ENCODE peak calls at places on chromosomes 5 and 9, in seven cellular contexts. H is GM12878, G is HCT116, U is K562, J is HepG2, K is SK-N-SH, W is H1. S is an unnamed sample.

GRCh38 chr5:168467755-168468280 is 18.5 kb upstream of the RARS1 start:
- DNase-seq in U (no peak), J (no peak), K (no peak), H (no peak), G (no peak), W (no peak), S (no peak)

GRCh38 chr9:129889936-129890717 is 54.9 kb downstream of the USP20 start:
- DNase-seq in H (peak; percentile 31), G (no peak), W (peak; percentile 53), K (no peak), J (no peak), U (no peak), S (no peak)

GRCh38 chr9:69594180-69594579 is 78.0 kb downstream of the APBA1 start:
- DNase-seq in K (no peak), J (no peak), W (no peak), H (no peak), G (no peak), U (no peak), S (no peak)

GRCh38 chr9:129006328-129007034 is 21.6 kb downstream of the SH3GLB2 start:
- DNase-seq in U (peak; percentile 80), J (peak; percentile 67), G (peak; percentile 44), H (no peak), W (peak; percentile 64), K (peak; percentile 89), S (no peak)

GRCh38 chr9:4508246-4508906 is 18.1 kb downstream of the SLC1A1 start:
- DNase-seq in G (no peak), K (no peak), H (no peak), J (no peak), W (no peak), U (no peak), S (no peak)

GRCh38 chr9:114448706-114449105 is 56.6 kb downstream of the WHRN start:
- DNase-seq in K (no peak), U (no peak), W (no peak), J (no peak), G (no peak), H (no peak), S (no peak)

GRCh38 chr5:5591567-5591966 is 169.1 kb downstream of the ICE1 start:
- DNase-seq in G (no peak), J (no peak), U (no peak), W (no peak), K (no peak), H (no peak), S (no peak)

GRCh38 chr5:145689235-145689634 is 145.9 kb downstream of the PRELID2 start:
- DNase-seq in H (peak; percentile 36), W (no peak), J (no peak), U (no peak), K (no peak), G (no peak), S (no peak)

GRCh38 chr9:123834907-123835562 is 94.9 kb downstream of the DENND1A start:
- DNase-seq in J (no peak), W (no peak), K (no peak), U (no peak), G (no peak), H (peak; percentile 34), S (no peak)

GRCh38 chr5:91182763-91183162 is 200.4 kb downstream of the ARRDC3 start:
- DNase-seq in G (no peak), K (no peak), W (no peak), H (no peak), J (no peak), U (no peak), S (no peak)

GRCh38 chr5:160310140-160310909 is 2.0 kb downstream of the CCNJL start:
- DNase-seq in U (no peak), H (no peak), K (no peak), W (no peak), G (no peak), J (no peak), S (no peak)

GRCh38 chr5:160312139-160312959 is at the start of gene CCNJL:
- DNase-seq in U (peak; percentile 64), W (no peak), H (no peak), G (no peak), J (peak; percentile 52), K (peak; percentile 100), S (no peak)

GRCh38 chr5:160311491-160312138 is 749 bp downstream of the CCNJL start:
- DNase-seq in J (no peak), U (no peak), H (no peak), K (no peak), G (no peak), W (no peak), S (no peak)

GRCh38 chr5:160312960-160313734 is 783 bp upstream of the CCNJL start:
- DNase-seq in H (no peak), J (no peak), K (peak; percentile 48), W (no peak), G (no peak), U (no peak), S (no peak)

GRCh38 chr5:160310910-160311295 is 1.5 kb downstream of the CCNJL start:
- DNase-seq in W (no peak), G (no peak), K (no peak), U (no peak), J (no peak), H (no peak), S (no peak)
- H3K4me3 ChIP-seq in W (peak overlapping the region; percentile 93), G (no peak overlapping the region), K (peak overlapping the region; percentile 91), U (no peak overlapping the region), J (no peak overlapping the region), H (no peak overlapping the region), S (peak overlapping the region; percentile 86)

DNA sequence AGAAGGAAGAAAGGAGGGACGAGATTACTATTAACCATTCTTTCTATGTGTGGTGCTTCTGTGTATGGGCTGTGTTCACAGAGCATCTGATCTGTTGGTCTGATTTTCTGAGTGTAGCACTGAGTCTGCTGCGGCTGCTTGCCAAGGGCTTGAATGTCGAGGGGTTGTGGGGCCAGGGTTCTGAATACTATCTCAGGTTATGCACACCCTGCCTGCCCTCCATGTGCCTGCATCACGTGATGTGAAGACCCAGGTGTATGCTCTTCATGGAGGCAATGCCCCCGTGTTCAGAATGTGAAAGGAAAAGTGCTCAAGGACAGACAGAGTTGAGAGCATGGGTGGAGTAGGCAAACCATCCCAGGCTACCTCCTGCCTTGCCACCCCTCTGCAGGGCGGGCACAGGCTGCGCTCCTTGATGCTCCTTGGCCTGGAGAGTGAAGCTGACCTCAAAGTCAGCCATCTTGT is 254.9 kb downstream of the FANCC start:
- DNase-seq in K (no peak), W (no peak), G (no peak), U (no peak), H (no peak), J (no peak), S (no peak)
- H3K4me1 ChIP-seq in K (peaks cover 60% of the 10 kb centered on the region), W (no peaks in the 10 kb centered on the region), G (no peaks in the 10 kb centered on the region), U (peaks cover 4% of the 10 kb centered on the region), H (no peaks in the 10 kb centered on the region), J (peaks cover 89% of the 10 kb centered on the region), S (peaks cover 11% of the 10 kb centered on the region)

GRCh38 chr9:120434532-120434931 is 145.4 kb downstream of the CDK5RAP2 start:
- DNase-seq in U (no peak), G (no peak), J (no peak), H (no peak), W (no peak), K (no peak), S (no peak)
- TF ChIP-seq SIN3A in U (no peak), G (no peak), J (no peak), H (no peak), W (no peak), K (no peak), S (no peak)

DNA sequence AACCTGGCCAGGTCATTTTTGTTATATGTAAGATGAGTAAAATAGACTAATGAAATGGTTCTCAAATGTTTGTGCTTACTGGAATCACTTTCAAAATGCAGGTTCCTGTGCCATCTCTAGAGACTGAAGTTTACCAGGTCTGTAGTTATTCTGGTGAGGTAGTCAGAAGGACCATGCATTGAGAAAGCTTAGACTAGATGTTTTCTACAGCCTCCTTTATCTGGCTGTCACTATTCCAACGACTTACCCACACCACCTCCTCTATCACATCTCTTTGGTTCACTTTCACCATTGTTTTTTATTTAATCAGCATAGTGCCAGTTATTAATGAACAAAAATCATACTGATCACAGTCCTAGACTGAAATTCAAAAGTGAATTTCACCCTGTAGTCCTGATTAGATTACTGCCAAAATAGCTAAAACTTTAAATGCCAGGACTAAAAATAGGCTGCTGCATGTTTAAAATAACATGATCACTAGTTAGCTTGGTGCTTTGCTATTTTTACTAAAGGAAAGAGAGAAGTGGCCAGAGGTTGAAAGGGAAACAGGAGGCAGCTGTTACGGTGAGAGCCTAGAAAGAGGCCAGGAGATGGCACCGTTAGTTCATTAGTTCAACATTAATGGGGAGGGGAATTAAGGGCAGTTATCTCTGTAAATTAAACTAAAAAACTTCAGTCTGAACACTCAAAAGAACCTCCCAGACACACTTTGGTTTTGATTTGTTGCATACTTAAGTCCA is 13.9 kb upstream of the FNIP1 start:
- DNase-seq in K (peak; percentile 37), H (no peak), W (no peak), G (peak; percentile 29), U (no peak), J (peak; percentile 16), S (no peak)
- H3K4me3 ChIP-seq in K (no peak overlapping the region), H (no peak overlapping the region), W (no peak overlapping the region), G (no peak overlapping the region), U (no peak overlapping the region), J (no peak overlapping the region), S (no peak overlapping the region)

DNA sequence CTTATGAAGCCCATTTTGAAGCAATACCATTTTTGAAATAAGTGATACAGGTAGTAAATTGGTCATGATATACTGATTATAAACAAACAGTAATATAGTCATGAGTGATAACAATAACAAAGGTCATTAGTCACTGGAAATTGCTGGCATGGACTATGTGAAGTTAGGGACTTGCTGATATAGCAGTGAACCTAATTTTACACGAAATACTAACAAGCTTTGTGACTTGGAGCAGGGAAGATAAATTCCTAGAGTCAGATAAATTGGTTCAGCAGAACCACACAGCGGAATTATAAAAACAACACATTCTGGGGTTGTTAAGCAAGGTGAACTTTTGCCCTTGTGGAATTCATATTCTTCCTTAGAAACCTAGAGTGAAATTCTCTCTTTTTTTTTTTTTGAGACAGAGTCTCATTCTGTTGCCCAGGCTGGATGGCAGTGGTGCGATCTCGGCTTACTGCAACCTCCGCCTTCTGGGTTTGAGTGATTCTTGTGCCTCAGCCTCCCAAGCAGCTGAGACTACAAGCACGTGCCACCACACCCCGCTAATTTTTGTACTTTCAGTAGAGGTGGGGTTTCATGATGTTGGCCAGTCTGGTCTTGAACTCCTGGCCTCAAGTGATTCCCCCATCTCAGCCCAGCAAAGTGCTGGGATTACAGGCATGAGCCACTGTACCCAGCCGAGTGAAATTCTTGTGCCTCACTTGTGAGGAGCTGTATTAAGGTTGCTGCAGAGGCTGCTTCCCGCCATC is 6.0 kb downstream of the UGCG start:
- DNase-seq in J (no peak), G (no peak), W (no peak), U (no peak), H (no peak), K (no peak), S (no peak)
- H3K4me1 ChIP-seq in J (peaks cover 62% of the 10 kb centered on the region), G (peaks cover 15% of the 10 kb centered on the region), W (peaks cover 3% of the 10 kb centered on the region), U (peaks cover 30% of the 10 kb centered on the region), H (peaks cover 26% of the 10 kb centered on the region), K (peaks cover 12% of the 10 kb centered on the region), S (peaks cover 54% of the 10 kb centered on the region)